ENCODE peak calls at places on chromosomes 12 and 14, in seven cellular contexts. Q, D, W, G, J, L and P are unnamed samples.

GRCh38 chr12:122867701-122868461 is 28.0 kb downstream of the VPS37B start:
- DNase-seq in Q (peak), D (no peak), W (no peak), G (no peak), J (peak), L (no peak), P (no peak)

GRCh38 chr12:120399531-120399930 is 30.6 kb upstream of the MSI1 start:
- DNase-seq in Q (no peak), D (peak), W (peak), G (peak), J (no peak), L (no peak), P (peak)

GRCh38 chr12:120061815-120062214 is 54.7 kb downstream of the RAB35 start:
- DNase-seq in Q (no peak), D (no peak), W (no peak), G (no peak), J (no peak), L (no peak), P (no peak)

GRCh38 chr14:57378661-57379060 is 11.7 kb upstream of the NAA30 start:
- DNase-seq in Q (no peak), D (no peak), W (no peak), G (peak), J (no peak), L (no peak), P (no peak)

GRCh38 chr12:13597166-13597565 is 384.2 kb downstream of the GRIN2B start:
- DNase-seq in Q (peak), D (no peak), W (no peak), G (no peak), J (no peak), L (no peak), P (no peak)

GRCh38 chr12:80419660-80420059 is 24.4 kb upstream of the PTPRQ start:
- DNase-seq in Q (no peak), D (no peak), W (no peak), G (no peak), J (no peak), L (no peak), P (no peak)

GRCh38 chr12:56991319-56991906 is 14.9 kb downstream of the ZBTB39 start:
- DNase-seq in Q (peak), D (no peak), W (peak), G (no peak), J (no peak), L (no peak), P (no peak)

GRCh38 chr14:68791078-68791983 is 1.5 kb downstream of the ZFP36L1 start:
- DNase-seq in Q (peak), D (no peak), W (no peak), G (peak), J (peak), L (peak), P (no peak)

GRCh38 chr12:130031041-130031440 is 127.2 kb upstream of the TMEM132D start:
- DNase-seq in Q (no peak), D (no peak), W (no peak), G (no peak), J (no peak), L (no peak), P (no peak)

GRCh38 chr12:47841910-47842309 is 22.2 kb upstream of the HDAC7 start:
- DNase-seq in Q (peak), D (no peak), W (no peak), G (no peak), J (no peak), L (no peak), P (no peak)

GRCh38 chr12:19833775-19834501 is 394.6 kb downstream of the AEBP2 start:
- DNase-seq in Q (no peak), D (no peak), W (no peak), G (peak), J (peak), L (no peak), P (no peak)

GRCh38 chr12:32975122-32975521 is 78.5 kb upstream of the PKP2 start:
- DNase-seq in Q (no peak), D (no peak), W (no peak), G (no peak), J (no peak), L (no peak), P (no peak)

GRCh38 chr12:24252580-24252979 is 303.1 kb upstream of the SOX5 start:
- DNase-seq in Q (no peak), D (no peak), W (no peak), G (no peak), J (peak), L (no peak), P (no peak)

GRCh38 chr12:20946732-20947131 is 136.2 kb downstream of the SLCO1B3 start:
- DNase-seq in Q (peak), D (no peak), W (peak), G (peak), J (peak), L (peak), P (peak)
- TF ChIP-seq CTCF in Q (peak), D (peak), W (peak), G (peak), J (peak), L (peak), P (peak)

DNA sequence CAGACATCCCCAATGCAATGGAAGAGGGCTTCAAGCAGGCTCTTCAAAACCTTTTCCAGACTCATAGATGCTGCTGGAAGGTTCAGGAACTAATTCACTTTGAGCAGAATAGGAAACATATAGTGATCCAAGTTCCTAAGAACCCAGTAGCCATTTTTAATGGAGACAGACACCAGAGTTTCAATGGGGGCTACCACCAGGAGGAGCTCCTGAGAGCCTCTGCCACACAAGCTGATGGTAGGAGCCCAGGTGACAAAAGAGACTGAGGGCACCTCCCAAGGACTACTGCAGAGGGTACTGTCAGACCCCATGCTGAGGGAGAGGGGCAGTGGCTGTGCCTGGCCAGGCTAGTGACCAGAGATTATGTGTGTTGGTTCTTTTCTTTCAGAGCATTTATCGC is 45.9 kb downstream of the IFNG start:
- DNase-seq in Q (peak), D (no peak), W (no peak), G (no peak), J (peak), L (peak), P (no peak)
- TF ChIP-seq CTCF in Q (peak), D (no peak), W (peak), G (peak), J (peak), L (no peak), P (peak)

GRCh38 chr14:100417466-100417865 is 94.3 kb downstream of the SLC25A47 start:
- DNase-seq in Q (peak), D (peak), W (no peak), G (peak), J (peak), L (peak), P (no peak)
- TF ChIP-seq CTCF in Q (peak), D (peak), W (no peak), G (peak), J (peak), L (peak), P (no peak)

DNA sequence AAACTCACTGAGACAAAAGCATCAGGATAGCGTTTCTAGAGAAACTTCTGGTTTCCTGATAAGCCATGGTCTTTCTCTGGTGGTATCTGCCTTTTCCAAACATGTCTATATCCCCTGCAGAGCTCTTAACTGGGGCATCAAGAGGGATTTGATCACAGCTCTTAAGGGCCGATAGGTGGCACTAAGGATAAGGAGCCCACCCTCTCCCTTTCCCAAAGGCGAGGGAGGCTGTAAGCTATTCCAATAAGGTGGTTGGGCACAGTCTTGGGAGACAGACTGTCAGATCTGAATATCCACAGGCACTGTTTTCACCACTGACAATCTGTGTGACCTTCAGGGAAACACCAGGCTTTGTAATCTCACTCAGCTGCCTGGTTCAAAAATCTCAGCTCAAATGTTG is 206.0 kb downstream of the ADGRD1 start:
- DNase-seq in Q (peak), D (no peak), W (no peak), G (no peak), J (peak), L (no peak), P (no peak)
- TF ChIP-seq CTCF in Q (peak), D (no peak), W (no peak), G (no peak), J (peak), L (no peak), P (no peak)

DNA sequence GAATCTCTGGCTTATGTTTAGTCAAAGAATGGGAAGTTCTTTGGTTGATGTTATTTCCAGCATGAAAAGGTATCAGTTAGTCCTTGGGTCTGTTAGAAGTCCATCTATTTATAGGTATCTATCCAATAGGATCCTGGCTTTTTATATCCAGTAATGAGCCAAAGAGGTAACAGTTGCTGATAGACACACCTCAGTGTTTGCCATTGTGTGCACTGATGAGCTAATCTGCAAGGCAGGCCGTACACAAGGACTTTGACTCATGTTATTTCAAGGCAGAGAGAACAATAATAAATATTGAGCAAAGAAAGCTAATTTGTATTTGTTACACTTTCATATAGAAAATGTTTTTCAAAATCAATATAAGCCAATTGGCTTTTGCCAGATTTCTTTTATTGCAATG is 56.4 kb downstream of the GLT1D1 start:
- DNase-seq in Q (no peak), D (no peak), W (no peak), G (no peak), J (no peak), L (no peak), P (no peak)
- TF ChIP-seq CTCF in Q (no peak), D (no peak), W (no peak), G (no peak), J (no peak), L (no peak), P (no peak)

DNA sequence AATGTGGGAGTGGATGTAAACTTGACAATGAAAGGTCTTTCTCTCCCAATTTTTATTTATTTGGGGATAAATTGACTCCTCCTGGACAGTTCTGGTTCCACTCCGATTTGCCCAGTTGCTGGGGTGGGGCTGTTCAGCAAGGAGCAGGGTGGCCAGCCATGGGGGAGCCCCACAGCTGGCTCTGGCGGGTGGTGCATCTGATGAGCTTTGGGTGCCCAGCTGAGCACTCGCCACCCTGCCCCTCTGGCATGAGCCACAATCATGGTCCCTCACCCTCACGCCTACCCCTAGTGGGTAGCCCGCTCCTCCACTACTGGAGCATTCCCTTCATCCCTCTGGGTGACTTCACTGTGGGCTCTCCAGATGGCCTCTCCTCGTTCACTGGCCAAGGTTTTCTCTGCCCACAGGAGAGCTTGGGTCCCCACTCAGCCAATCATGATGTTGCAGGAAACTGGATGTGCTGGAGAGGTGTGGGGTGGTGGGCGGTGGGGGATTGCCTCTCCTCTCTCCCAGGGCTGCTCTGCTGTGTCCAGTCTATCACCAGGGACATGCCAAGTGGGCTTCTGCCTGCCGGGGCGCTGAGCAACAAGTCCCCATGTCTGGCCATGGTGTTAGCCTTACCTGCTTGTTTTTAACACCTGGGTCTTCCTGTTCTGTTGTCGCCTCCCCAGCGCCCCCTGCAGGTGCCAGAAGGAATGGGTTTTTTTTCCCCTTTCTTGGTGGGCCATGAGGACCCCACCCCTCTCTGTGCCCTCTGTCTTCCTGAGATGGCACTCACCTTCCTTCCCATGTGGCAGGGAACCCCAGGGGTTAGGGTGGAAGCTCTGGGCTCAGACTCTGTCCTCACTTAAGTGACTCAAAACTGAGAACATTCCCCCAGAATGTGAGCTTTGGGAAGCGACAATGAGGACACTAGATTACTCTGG is 3.4 kb downstream of the CYP46A1 start:
- DNase-seq in Q (peak), D (no peak), W (no peak), G (no peak), J (peak), L (no peak), P (peak)
- TF ChIP-seq CTCF in Q (peak), D (peak), W (peak), G (peak), J (peak), L (peak), P (peak)

GRCh38 chr14:50830932-50831703 is at the start of gene NIN:
- DNase-seq in Q (peak), D (peak), W (peak), G (peak), J (peak), L (peak), P (peak)
- TF ChIP-seq CTCF in Q (no peak), D (no peak), W (no peak), G (no peak), J (no peak), L (no peak), P (no peak)